ENCODE peak calls at places on chromosome 4, in nine cellular contexts. M is K562, R is esophagus muscularis mucosa, V is lower leg skin, C is adrenal gland, U is stomach, F is transverse colon, W is NB4, A is H1. X is an unnamed sample.

GRCh38 chr4:174317531-174317930 is 33.8 kb downstream of the CEP44 start:
- DNase-seq in R (no peak), W (no peak), U (no peak), A (no peak), C (no peak), M (no peak), F (no peak), V (no peak), X (no peak)

GRCh38 chr4:125526420-125526819 is 211.7 kb downstream of the FAT4 start:
- DNase-seq in R (no peak), F (no peak), W (no peak), M (peak; percentile 8), C (no peak), U (no peak), V (no peak), A (no peak), X (no peak)

GRCh38 chr4:80143305-80143679 is 54.0 kb upstream of the PRDM8 start:
- DNase-seq in R (no peak), V (no peak), C (no peak), U (no peak), M (peak; percentile 81), F (no peak), W (no peak), A (no peak), X (no peak)

GRCh38 chr4:17642404-17642783 is 28.0 kb downstream of the MED28 start:
- DNase-seq in A (no peak), V (no peak), M (no peak), U (no peak), F (no peak), R (no peak), C (no peak), W (no peak), X (no peak)

GRCh38 chr4:40317921-40318658 is 17.0 kb upstream of the CHRNA9 start:
- DNase-seq in W (no peak), F (no peak), C (no peak), A (no peak), U (no peak), V (no peak), M (no peak), R (no peak), X (no peak)

GRCh38 chr4:53055274-53055673 is 193.2 kb downstream of the RASL11B start:
- DNase-seq in A (no peak), W (no peak), F (no peak), R (no peak), U (no peak), V (no peak), M (no peak), C (no peak), X (no peak)

GRCh38 chr4:85520765-85521749 is 46.1 kb downstream of the ARHGAP24 start:
- DNase-seq in U (no peak), A (no peak), R (no peak), M (no peak), V (no peak), C (no peak), W (no peak), F (no peak), X (no peak)

GRCh38 chr4:1805493-1806222 is 12.6 kb downstream of the FGFR3 start:
- DNase-seq in A (no peak), U (no peak), R (no peak), F (no peak), V (no peak), M (peak; percentile 13), C (no peak), W (no peak), X (no peak)

GRCh38 chr4:150679018-150679766 is 97.2 kb downstream of the MAB21L2 start:
- DNase-seq in F (no peak), W (no peak), R (no peak), A (no peak), U (no peak), V (no peak), M (no peak), C (no peak), X (no peak)

GRCh38 chr4:12140864-12141263 is 712.2 kb upstream of the HS3ST1 start:
- DNase-seq in W (no peak), R (no peak), M (no peak), C (no peak), A (no peak), V (no peak), U (no peak), F (no peak), X (no peak)

GRCh38 chr4:1899149-1900086 is 28.2 kb downstream of the NSD2 start:
- DNase-seq in U (peak; percentile 73), V (peak; percentile 91), W (peak; percentile 89), R (peak; percentile 92), A (peak; percentile 82), C (peak; percentile 70), F (peak; percentile 76), M (peak; percentile 85), X (peak; percentile 75)

GRCh38 chr4:150385606-150386005 is 196.3 kb upstream of the MAB21L2 start:
- DNase-seq in W (peak; percentile 10), M (no peak), C (peak; percentile 27), R (no peak), F (no peak), A (no peak), V (no peak), U (no peak), X (peak; percentile 25)

GRCh38 chr4:132227349-132228165 is 921.5 kb upstream of the PCDH10 start:
- DNase-seq in C (peak; percentile 17), R (no peak), A (peak; percentile 86), V (no peak), M (peak; percentile 10), F (no peak), U (no peak), W (peak; percentile 32), X (peak; percentile 49)

GRCh38 chr4:41944089-41944488 is 8.9 kb downstream of the TMEM33 start:
- DNase-seq in R (no peak), M (no peak), C (no peak), U (no peak), F (no peak), A (no peak), W (no peak), V (no peak), X (no peak)

GRCh38 chr4:67545996-67546356 is 673 bp upstream of the CENPC start:
- DNase-seq in V (no peak), A (no peak), U (no peak), R (no peak), M (no peak), W (peak; percentile 16), F (no peak), C (no peak), X (no peak)

GRCh38 chr4:67549123-67549522 is 3.8 kb upstream of the CENPC start:
- DNase-seq in W (peak; percentile 49), V (no peak), C (no peak), A (no peak), R (no peak), M (no peak), F (no peak), U (no peak), X (no peak)

GRCh38 chr4:67546971-67547370 is 1.7 kb upstream of the CENPC start:
- DNase-seq in U (no peak), A (no peak), V (no peak), M (no peak), W (no peak), C (no peak), F (no peak), R (no peak), X (no peak)

GRCh38 chr4:67555447-67555846 is 3.1 kb upstream of the STAP1 start:
- DNase-seq in F (no peak), U (no peak), V (no peak), W (no peak), R (no peak), C (no peak), A (no peak), M (no peak), X (no peak)

DNA sequence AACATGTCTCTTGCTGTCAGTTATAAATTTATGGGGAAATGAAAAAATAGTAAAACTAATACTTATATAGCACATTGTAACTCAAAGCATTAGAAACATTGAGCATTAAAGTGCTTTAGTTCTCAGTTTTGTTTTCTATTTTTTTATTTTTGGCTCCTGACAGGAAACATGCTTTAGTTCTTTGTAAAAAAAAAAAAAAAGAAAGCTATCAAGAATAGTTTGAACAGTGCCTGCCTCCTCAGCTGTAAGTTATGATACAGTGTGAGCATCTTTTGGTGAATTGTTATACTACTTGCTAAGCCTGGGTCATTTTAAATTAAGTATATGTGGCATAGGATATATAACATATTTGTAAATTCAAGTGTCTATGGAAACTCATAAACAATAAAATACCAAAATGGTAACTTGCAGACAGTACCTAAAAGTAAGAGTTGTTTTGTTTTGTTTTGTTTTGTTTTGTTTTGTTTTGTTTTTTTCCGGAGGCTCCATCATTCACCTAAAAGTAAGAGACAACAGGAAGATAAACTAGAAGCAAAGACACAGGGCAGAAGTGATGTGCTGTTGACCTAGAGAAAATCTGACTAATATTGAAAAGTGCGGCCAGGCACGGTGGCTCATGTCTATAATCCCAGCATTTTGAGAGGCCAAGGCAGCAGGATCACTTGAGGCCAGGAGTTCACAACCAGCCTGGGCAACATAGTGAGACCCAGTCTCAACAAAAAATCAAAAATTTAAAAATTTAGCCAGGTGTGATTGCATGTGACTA is 5.4 kb upstream of the CENPC start:
- DNase-seq in V (no peak), M (no peak), U (no peak), R (no peak), W (no peak), F (no peak), A (no peak), C (no peak), X (no peak)
- TF ChIP-seq CTCF in V (no peak), M (no peak), U (no peak), R (no peak), W (no peak), F (no peak), A (no peak), C (no peak), X (no peak)

GRCh38 chr4:48196758-48197504 is 62.9 kb upstream of the TXK start:
- DNase-seq in W (no peak), V (no peak), C (no peak), U (no peak), F (no peak), M (no peak), R (no peak), A (no peak), X (no peak)
- TF ChIP-seq POLR2A in W (no peak), V (no peak), C (no peak), U (no peak), F (no peak), M (no peak), R (no peak), A (no peak), X (no peak)

GRCh38 chr4:183249854-183250253 is 70.2 kb downstream of the CLDN22 start:
- DNase-seq in A (no peak), F (peak; percentile 19), C (no peak), M (no peak), W (peak; percentile 51), V (no peak), U (no peak), R (no peak), X (peak; percentile 61)
- TF ChIP-seq CTCF in A (no peak), F (peak; percentile 30), C (peak; percentile 49), M (peak; percentile 61), W (peak; percentile 23), V (no peak), U (peak; percentile 39), R (peak; percentile 36), X (no peak)

DNA sequence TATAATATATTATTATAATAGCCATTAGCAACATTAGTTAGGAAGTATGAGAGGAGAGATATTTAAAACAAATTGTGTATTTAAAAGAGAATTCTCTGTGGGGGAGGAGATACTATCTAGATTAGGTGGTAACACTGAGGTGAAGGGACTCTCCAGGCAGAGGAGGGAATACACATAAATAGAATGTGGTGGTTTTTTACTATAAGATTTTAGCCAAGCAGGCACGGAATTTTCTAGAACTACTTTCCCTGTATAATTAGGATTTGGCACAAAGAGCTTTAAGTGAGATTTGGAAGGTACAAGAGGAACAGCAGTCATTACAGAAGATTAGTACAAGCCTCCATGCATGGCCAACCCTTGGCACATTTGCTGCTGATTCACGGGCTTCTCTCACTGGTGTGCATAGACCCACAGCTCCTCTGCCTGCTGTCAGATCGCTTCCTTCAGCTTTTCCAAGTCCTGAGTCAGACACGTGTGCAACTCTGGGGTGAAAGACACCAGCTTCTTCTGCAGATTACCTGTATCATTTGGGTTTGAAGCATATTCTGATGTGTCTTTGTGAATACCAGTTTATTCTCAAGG is 685.5 kb downstream of the KCTD8 start:
- DNase-seq in M (no peak), F (no peak), W (no peak), A (no peak), R (no peak), V (no peak), U (no peak), C (no peak), X (no peak)
- TF ChIP-seq POLR2A in M (no peak), F (no peak), W (no peak), A (no peak), R (no peak), V (no peak), U (no peak), C (no peak), X (no peak)